ENCODE peak calls at places on chromosomes 5 and 9, in seven cellular contexts. L is H1, Y is SK-N-SH, T is HCT116, S is HepG2, K is K562, M is GM12878. U is an unnamed sample.
A peak's percentile ranks its signal among the peaks of the same experiment; 100 is the strongest.

GRCh38 chr5:4551034-4551433 is 589.1 kb upstream of the ADAMTS16 start:
- DNase-seq in T (no peak), M (no peak), S (no peak), L (no peak), K (no peak), Y (no peak), U (no peak)

GRCh38 chr5:138180183-138180782 is 1.4 kb downstream of the KIF20A start:
- DNase-seq in L (no peak), M (peak; percentile 62), T (peak; percentile 52), S (peak; percentile 73), K (peak; percentile 48), Y (peak; percentile 42), U (peak; percentile 88)

GRCh38 chr5:88452820-88453219 is 184.2 kb upstream of the TMEM161B start:
- DNase-seq in S (no peak), L (no peak), M (no peak), T (no peak), K (no peak), Y (no peak), U (no peak)

GRCh38 chr5:126464959-126465358 is 41.8 kb downstream of the GRAMD2B start:
- DNase-seq in K (no peak), T (no peak), M (no peak), S (no peak), L (no peak), Y (no peak), U (peak; percentile 45)

GRCh38 chr5:29161399-29161798 is 2032.1 kb upstream of the CDH6 start:
- DNase-seq in Y (no peak), M (no peak), T (no peak), S (peak; percentile 7), L (no peak), K (no peak), U (no peak)

GRCh38 chr9:21502586-21502985 is 20.5 kb upstream of the IFNE start:
- DNase-seq in M (no peak), L (no peak), T (no peak), K (no peak), S (no peak), Y (no peak), U (no peak)

GRCh38 chr9:13268469-13268868 is 11.0 kb downstream of the MPDZ start:
- DNase-seq in L (no peak), T (no peak), Y (no peak), K (peak; percentile 12), M (no peak), S (no peak), U (no peak)

GRCh38 chr9:549425-549997 is 292.0 kb upstream of the DMRT1 start:
- DNase-seq in M (no peak), K (no peak), Y (no peak), S (no peak), T (no peak), L (no peak), U (no peak)

GRCh38 chr5:143314664-143315063 is 88.8 kb downstream of the NR3C1 start:
- DNase-seq in Y (no peak), L (no peak), S (no peak), K (no peak), M (no peak), T (no peak), U (no peak)

GRCh38 chr9:137672907-137673791 is 54.3 kb downstream of the EHMT1 start:
- DNase-seq in Y (peak; percentile 85), M (peak; percentile 67), T (peak; percentile 36), S (peak; percentile 44), L (no peak), K (peak; percentile 63), U (peak; percentile 82)

GRCh38 chr5:24606974-24607373 is 37.8 kb downstream of the CDH10 start:
- DNase-seq in K (no peak), T (no peak), M (no peak), L (no peak), S (no peak), Y (no peak), U (no peak)

GRCh38 chr5:80186634-80187033 is 69.2 kb downstream of the SERINC5 start:
- DNase-seq in Y (no peak), S (no peak), T (no peak), L (no peak), K (no peak), M (no peak), U (no peak)

GRCh38 chr5:37735649-37736347 is 104.0 kb downstream of the GDNF start:
- DNase-seq in S (no peak), K (no peak), M (no peak), L (no peak), Y (no peak), T (no peak), U (no peak)

GRCh38 chr9:37410969-37411785 is 11.3 kb upstream of the GRHPR start:
- DNase-seq in T (no peak), M (no peak), Y (no peak), L (no peak), K (peak; percentile 72), S (peak; percentile 56), U (no peak)

GRCh38 chr5:32476891-32477290 is 32.4 kb upstream of the ZFR start:
- DNase-seq in S (no peak), L (no peak), T (no peak), M (no peak), Y (no peak), K (no peak), U (no peak)

GRCh38 chr9:126509718-126510117 is 104.0 kb upstream of the LMX1B start:
- DNase-seq in M (no peak), S (no peak), L (no peak), Y (peak; percentile 75), T (no peak), K (no peak), U (no peak)

GRCh38 chr5:139856694-139857093 is 61.1 kb downstream of the PSD2 start:
- DNase-seq in S (no peak), L (no peak), Y (peak; percentile 48), T (no peak), K (no peak), M (no peak), U (no peak)
- TF ChIP-seq JUND in S (no peak), L (no peak), Y (no peak), T (no peak), K (no peak), M (no peak), U (no peak)

GRCh38 chr5:123438902-123439301 is 15.7 kb upstream of the CEP120 start:
- DNase-seq in S (no peak), K (no peak), Y (no peak), T (no peak), M (no peak), L (no peak), U (peak; percentile 71)
- TF ChIP-seq JUND in S (no peak), K (no peak), Y (no peak), T (no peak), M (no peak), L (no peak), U (peak; percentile 30)

GRCh38 chr5:58985759-58986158 is 402.9 kb downstream of the RAB3C start:
- DNase-seq in Y (no peak), M (no peak), L (no peak), K (no peak), S (no peak), T (no peak), U (no peak)
- TF ChIP-seq JUND in Y (no peak), M (no peak), L (no peak), K (no peak), S (no peak), T (no peak), U (no peak)

DNA sequence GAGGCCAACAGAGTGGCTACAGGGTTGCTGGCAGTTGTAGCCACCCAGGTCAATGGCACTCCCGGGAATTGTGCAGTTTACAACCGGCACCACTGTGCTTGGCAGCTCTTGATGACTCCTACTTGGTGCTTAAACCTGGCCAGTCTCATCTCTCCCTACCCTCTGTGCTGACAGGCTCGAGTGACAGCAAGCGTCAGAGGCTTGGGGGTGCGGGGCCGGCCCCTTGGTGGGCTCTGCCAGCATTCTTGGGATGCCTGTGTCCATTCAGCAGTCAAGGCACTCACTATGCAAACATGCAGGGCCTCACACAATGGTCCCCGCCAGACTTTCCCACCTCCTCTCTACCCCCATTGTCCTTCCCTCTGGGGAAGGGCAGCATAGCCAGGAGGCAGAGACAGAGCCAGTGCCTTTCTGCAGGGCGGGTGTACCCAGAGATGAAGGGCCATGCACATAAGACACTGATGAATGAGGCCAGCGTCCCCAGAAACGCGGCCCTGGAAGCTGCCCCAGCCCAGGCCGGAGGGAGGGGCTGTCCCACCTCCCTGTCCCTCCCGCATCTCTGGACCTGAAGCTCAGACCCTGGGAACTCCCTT is 26.3 kb upstream of the NOTCH1 start:
- DNase-seq in T (no peak), S (peak; percentile 75), L (peak; percentile 93), M (no peak), K (no peak), Y (no peak), U (no peak)
- TF ChIP-seq JUND in T (no peak), S (no peak), L (peak; percentile 37), M (no peak), K (no peak), Y (no peak), U (no peak)

DNA sequence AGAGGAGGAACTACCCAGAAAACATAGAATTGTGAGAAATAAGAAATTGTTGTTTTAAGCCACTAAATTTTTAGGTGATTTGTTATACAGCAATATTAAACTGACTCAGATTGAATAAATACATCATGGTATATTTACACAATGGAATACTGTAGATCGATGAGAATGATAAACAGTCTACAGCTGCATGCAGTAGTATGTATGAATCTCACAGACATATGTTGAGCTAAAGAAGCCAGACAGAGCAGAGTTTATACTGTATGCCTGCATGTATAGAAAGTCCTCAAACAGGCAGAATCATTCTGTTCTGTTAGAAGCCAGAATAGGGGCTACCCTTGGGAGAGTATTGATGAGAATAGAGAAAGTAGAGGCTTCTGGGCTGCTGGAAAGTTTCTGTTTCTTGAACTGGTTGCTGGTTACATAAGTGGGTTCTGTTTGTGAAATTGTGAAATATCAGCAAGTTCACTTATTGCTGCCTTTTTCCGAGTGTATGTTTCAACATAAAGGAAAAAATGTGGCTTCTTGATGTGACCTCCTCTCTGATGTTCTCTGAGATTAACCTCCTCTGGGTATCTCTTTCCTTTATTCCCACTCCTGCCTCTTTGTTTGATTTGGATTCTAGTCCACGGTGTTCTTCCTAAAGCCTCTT is 9.6 kb downstream of the KIAA1958 start:
- DNase-seq in L (no peak), T (no peak), S (peak; percentile 77), M (no peak), Y (no peak), K (no peak), U (no peak)
- TF ChIP-seq JUND in L (no peak), T (no peak), S (no peak), M (no peak), Y (no peak), K (no peak), U (no peak)

GRCh38 chr9:15355669-15356068 is 48.7 kb upstream of the TTC39B start:
- DNase-seq in Y (no peak), M (no peak), K (no peak), S (no peak), T (no peak), L (no peak), U (no peak)
- TF ChIP-seq JUND in Y (no peak), M (no peak), K (no peak), S (no peak), T (no peak), L (no peak), U (no peak)

U was measured in T47D.